ENCODE peak calls at places on chromosomes 2 and 18, in six cellular contexts. Z is sigmoid colon, E is fibroblast of lung, M is AG04450, C is adrenal gland, K is left ventricle myocardium inferior. G is an unnamed sample.
A peak's percentile ranks its signal among the peaks of the same experiment; 100 is the strongest.

GRCh38 chr18:69804776-69805501 is 142.7 kb downstream of the CD226 start:
- DNase-seq in E (no peak), Z (no peak), K (no peak), M (no peak), C (no peak), G (no peak)

GRCh38 chr2:197708331-197708730 is 3.2 kb downstream of the MARS2 start:
- DNase-seq in C (no peak), E (peak; percentile 40), K (no peak), Z (no peak), M (peak; percentile 27), G (peak; percentile 32)

GRCh38 chr2:44596537-44597320 is 235.0 kb downstream of the CAMKMT start:
- DNase-seq in K (no peak), C (no peak), E (no peak), Z (no peak), M (no peak), G (no peak)

GRCh38 chr18:28013064-28013463 is 163.9 kb downstream of the CDH2 start:
- DNase-seq in M (peak; percentile 1), K (no peak), E (peak; percentile 52), C (no peak), Z (no peak), G (no peak)

GRCh38 chr2:17573085-17573805 is 32.7 kb downstream of the VSNL1 start:
- DNase-seq in Z (no peak), K (no peak), C (no peak), M (no peak), E (peak; percentile 60), G (no peak)

GRCh38 chr2:61451178-61451577 is 19.7 kb downstream of the USP34 start:
- DNase-seq in E (no peak), M (no peak), C (no peak), Z (no peak), K (no peak), G (no peak)

GRCh38 chr2:216710531-216711282 is 15.4 kb upstream of the IGFBP5 start:
- DNase-seq in Z (peak; percentile 89), K (peak; percentile 41), C (peak; percentile 65), M (no peak), E (peak; percentile 72), G (no peak)

GRCh38 chr2:230282936-230283335 is 44.1 kb upstream of the SP140L start:
- DNase-seq in K (no peak), E (no peak), C (no peak), Z (no peak), M (no peak), G (no peak)

GRCh38 chr2:48445091-48445725 is 84.7 kb upstream of the STON1 start:
- DNase-seq in M (no peak), E (no peak), Z (no peak), C (no peak), K (no peak), G (no peak)

GRCh38 chr18:23716966-23717365 is 27.7 kb downstream of the LAMA3 start:
- DNase-seq in C (no peak), E (no peak), K (no peak), Z (no peak), M (no peak), G (no peak)
- H3K4me3 ChIP-seq in C (no peak overlapping the region), E (no peak overlapping the region), K (no peak overlapping the region), Z (no peak overlapping the region), M (no peak overlapping the region), G (no peak overlapping the region)

DNA sequence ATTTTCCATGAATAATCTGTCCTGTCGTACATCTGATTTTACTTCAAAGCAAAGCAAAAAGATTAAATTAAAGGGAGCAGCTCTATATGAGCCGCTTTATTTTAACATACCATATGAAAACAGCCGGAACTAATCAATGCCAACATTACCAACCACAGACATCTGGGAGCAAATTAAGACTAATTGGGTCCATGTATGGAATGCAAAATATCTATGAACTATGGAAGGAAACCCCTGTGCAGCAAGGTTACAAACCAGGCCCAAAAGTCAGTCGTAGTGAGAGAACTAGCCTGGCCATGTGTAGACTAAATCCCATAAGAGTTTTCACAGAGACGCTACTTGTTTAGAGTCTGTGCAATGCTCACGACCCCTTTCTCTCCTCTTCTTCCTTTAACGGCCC is 53.1 kb upstream of the RPL31 start:
- DNase-seq in M (no peak), K (no peak), Z (no peak), E (no peak), C (no peak), G (no peak)
- TF ChIP-seq CTCF in M (no peak), K (no peak), Z (no peak), E (no peak), C (no peak), G (no peak)

GRCh38 chr18:10417679-10418078 is 36.8 kb upstream of the APCDD1 start:
- DNase-seq in E (peak; percentile 28), C (no peak), Z (no peak), M (no peak), K (no peak), G (no peak)

GRCh38 chr18:10418836-10419235 is 35.6 kb upstream of the APCDD1 start:
- DNase-seq in K (no peak), C (no peak), E (no peak), M (no peak), Z (no peak), G (no peak)

GRCh38 chr18:10416020-10416419 is 38.4 kb upstream of the APCDD1 start:
- DNase-seq in K (no peak), Z (no peak), C (no peak), E (no peak), M (no peak), G (no peak)

GRCh38 chr18:10419420-10420103 is 34.9 kb upstream of the APCDD1 start:
- DNase-seq in C (no peak), K (no peak), Z (no peak), M (no peak), E (peak; percentile 34), G (peak; percentile 14)

DNA sequence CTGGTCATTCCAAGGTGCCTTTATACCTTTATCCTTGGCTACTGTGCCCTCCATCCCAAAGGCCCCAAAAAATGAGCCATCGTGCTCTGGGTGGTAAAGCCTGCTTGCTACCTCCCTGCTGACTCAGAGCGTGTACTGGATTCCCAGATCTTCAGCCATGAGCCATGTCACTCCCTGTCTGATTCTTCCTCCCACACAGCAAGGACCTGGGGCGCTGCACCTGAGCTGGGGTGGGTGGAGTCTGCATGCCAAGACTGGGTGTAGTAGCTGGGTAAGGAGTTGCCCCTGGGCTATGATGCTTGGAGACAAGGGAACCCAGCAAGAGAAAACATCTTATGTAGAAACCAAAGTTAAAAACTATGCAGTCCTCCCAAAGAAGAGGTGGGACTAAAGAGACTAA is 37.2 kb upstream of the APCDD1 start:
- DNase-seq in M (no peak), Z (no peak), K (no peak), E (no peak), C (no peak), G (no peak)
- H3K27me3 ChIP-seq in M (peaks cover 2% of the 10 kb centered on the region), Z (no peaks in the 10 kb centered on the region), K (no peaks in the 10 kb centered on the region), E (no peaks in the 10 kb centered on the region), C (no peaks in the 10 kb centered on the region), G (no peaks in the 10 kb centered on the region)

DNA sequence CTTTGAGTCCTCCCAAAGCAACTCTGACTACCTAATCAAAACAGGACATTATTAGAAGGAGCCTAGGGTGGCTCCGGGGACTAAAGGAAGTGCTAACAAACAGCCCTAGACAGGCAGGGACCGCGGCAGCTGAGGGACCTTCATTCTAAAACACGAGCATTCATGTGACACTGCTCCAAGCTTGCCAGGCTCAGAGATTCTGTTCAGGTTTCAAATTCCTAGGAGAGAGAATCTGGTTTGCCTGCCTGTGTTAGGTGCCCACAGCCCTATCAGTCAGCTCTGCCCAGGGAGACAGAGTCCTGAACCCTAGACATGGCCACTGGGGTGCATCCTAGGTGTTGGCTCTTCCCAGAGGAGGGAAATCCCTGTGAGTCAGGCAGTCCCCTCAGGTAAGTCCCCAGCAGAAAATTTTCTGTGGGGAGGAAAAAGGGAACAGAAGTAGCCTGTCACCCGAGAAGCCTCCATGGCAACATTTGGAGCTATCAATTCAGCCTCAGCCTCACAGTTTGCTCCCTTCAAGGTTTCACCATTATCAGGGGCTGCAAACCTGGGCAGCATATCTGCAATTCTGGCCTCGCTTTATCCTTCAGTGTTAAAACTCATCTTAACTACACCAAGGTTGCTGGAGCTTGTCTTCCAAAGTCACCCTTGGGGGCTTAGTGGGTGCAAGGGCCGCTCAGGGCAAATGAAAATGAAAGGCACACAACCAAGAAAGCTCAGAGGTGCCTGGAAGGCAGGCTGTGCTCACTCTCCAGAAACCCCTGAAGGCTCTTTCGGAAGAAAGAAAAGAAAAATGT is 28.6 kb downstream of the PCBP1 start:
- DNase-seq in M (no peak), C (no peak), K (peak; percentile 35), E (no peak), Z (no peak), G (no peak)
- H3K4me3 ChIP-seq in M (no peak overlapping the region), C (no peak overlapping the region), K (peak overlapping the region; percentile 20), E (no peak overlapping the region), Z (no peak overlapping the region), G (no peak overlapping the region)

GRCh38 chr2:181742908-181743722 is 62.8 kb upstream of the NEUROD1 start:
- DNase-seq in M (peak; percentile 11), Z (no peak), C (peak; percentile 74), K (no peak), E (peak; percentile 80), G (peak; percentile 50)

GRCh38 chr2:181742361-181742760 is 62.0 kb upstream of the NEUROD1 start:
- DNase-seq in Z (no peak), C (no peak), K (no peak), E (peak; percentile 12), M (no peak), G (no peak)

GRCh38 chr2:181738483-181739015 is 58.2 kb upstream of the NEUROD1 start:
- DNase-seq in K (no peak), M (no peak), Z (no peak), E (no peak), C (no peak), G (no peak)

GRCh38 chr2:181741756-181742155 is 61.4 kb upstream of the NEUROD1 start:
- DNase-seq in E (peak; percentile 9), M (peak; percentile 3), Z (no peak), K (no peak), C (no peak), G (no peak)

DNA sequence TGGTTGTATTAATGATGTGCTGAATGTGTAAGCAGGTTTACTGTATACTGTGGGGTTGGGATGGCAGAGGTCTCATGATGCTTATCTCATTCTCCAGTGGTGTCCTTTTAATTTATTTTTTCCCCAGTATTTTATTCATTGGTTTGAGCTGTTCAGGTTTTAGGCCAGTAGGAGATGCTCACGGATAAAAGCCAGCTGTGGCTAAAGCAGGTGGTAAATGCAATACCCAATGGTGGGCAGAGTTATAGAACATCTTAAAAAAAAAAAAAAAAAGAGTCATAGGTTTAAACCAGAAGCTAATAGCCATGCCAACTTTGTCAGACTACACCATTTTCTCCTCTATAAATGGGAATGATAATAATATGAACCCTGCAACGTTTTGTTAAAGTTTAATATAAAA is 57.8 kb upstream of the NEUROD1 start:
- DNase-seq in Z (no peak), M (no peak), K (no peak), C (no peak), E (no peak), G (peak; percentile 5)
- TF ChIP-seq CTCF in Z (no peak), M (peak; percentile 39), K (no peak), C (peak; percentile 7), E (peak; percentile 20), G (peak; percentile 50)

DNA sequence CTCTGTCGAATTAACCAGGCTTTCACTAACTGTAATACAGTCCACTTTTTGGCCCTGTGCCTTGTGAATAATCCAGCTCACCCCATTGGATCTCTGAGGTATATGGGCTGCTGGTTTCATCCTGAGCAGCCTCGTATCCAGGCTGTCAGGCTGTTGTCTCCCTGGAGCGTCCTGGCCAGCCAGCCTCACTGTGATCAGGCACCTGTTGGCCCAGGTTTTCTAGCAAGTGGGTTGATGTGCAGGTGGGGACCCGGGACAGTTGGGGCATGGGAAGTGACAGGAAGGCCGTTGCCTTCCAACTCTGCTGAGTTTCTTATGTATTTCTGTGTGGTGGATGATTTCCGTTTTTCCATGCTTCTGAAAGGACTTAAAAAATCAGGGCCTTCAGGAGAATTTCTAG is 132.3 kb downstream of the ACOXL start:
- DNase-seq in E (no peak), C (no peak), K (no peak), Z (no peak), M (no peak), G (no peak)
- H3K27me3 ChIP-seq in E (peaks cover 3% of the 10 kb centered on the region), C (peaks cover 4% of the 10 kb centered on the region), K (peaks cover 82% of the 10 kb centered on the region), Z (no peaks in the 10 kb centered on the region), M (peaks cover 13% of the 10 kb centered on the region), G (peaks cover 6% of the 10 kb centered on the region)

G was measured in brain microvascular endothelial cell.